ENCODE peak calls at places on chromosomes 12 and 14, in five cellular contexts. One of them, this sample, is unnamed.

GRCh38 chr12:109134186-109134917 is 18.0 kb downstream of the ACACB start:
- DNase-seq in cardiac fibroblast: peak; percentile 87
- DNase-seq in ELR: peak; percentile 50
- DNase-seq in GM23248: peak; percentile 56
- DNase-seq in NCI-H774: no peak
- DNase-seq in this sample: peak; percentile 14

GRCh38 chr14:55438066-55438683 is 2.2 kb downstream of the TBPL2 start:
- DNase-seq in cardiac fibroblast: peak; percentile 82
- DNase-seq in ELR: peak; percentile 79
- DNase-seq in GM23248: peak; percentile 85
- DNase-seq in NCI-H774: no peak
- DNase-seq in this sample: no peak

GRCh38 chr14:59328410-59328809 is 136.8 kb downstream of the GPR135 start:
- DNase-seq in cardiac fibroblast: no peak
- DNase-seq in ELR: peak; percentile 51
- DNase-seq in GM23248: no peak
- DNase-seq in NCI-H774: no peak
- DNase-seq in this sample: no peak

GRCh38 chr12:96743606-96744005 is 163.5 kb upstream of the NEDD1 start:
- DNase-seq in cardiac fibroblast: peak; percentile 44
- DNase-seq in ELR: peak; percentile 16
- DNase-seq in GM23248: peak; percentile 64
- DNase-seq in NCI-H774: no peak
- DNase-seq in this sample: no peak

GRCh38 chr12:128259556-128260070 is 7.4 kb upstream of the TMEM132C start:
- DNase-seq in cardiac fibroblast: peak; percentile 31
- DNase-seq in ELR: no peak
- DNase-seq in GM23248: peak; percentile 50
- DNase-seq in NCI-H774: peak; percentile 29
- DNase-seq in this sample: peak; percentile 64

GRCh38 chr12:49232940-49233841 is 31.7 kb upstream of the TUBA1C start:
- DNase-seq in cardiac fibroblast: peak; percentile 52
- DNase-seq in ELR: no peak
- DNase-seq in GM23248: no peak
- DNase-seq in NCI-H774: peak; percentile 66
- DNase-seq in this sample: peak; percentile 64

GRCh38 chr14:20855652-20856291 is 35.4 kb upstream of the RNASE3 start:
- DNase-seq in cardiac fibroblast: peak; percentile 78
- DNase-seq in ELR: peak; percentile 71
- DNase-seq in GM23248: peak; percentile 78
- DNase-seq in NCI-H774: peak; percentile 11
- DNase-seq in this sample: peak; percentile 44

GRCh38 chr12:47964102-47964723 is 817 bp downstream of the TMEM106C start:
- DNase-seq in cardiac fibroblast: no peak
- DNase-seq in ELR: peak; percentile 42
- DNase-seq in GM23248: peak; percentile 44
- DNase-seq in NCI-H774: no peak
- DNase-seq in this sample: no peak

GRCh38 chr12:53558631-53559030 is 51.3 kb upstream of the NPFF start:
- DNase-seq in cardiac fibroblast: no peak
- DNase-seq in ELR: no peak
- DNase-seq in GM23248: no peak
- DNase-seq in NCI-H774: no peak
- DNase-seq in this sample: no peak

GRCh38 chr14:89858084-89858483 is 96.4 kb downstream of the EFCAB11 start:
- DNase-seq in cardiac fibroblast: no peak
- DNase-seq in ELR: no peak
- DNase-seq in GM23248: no peak
- DNase-seq in NCI-H774: no peak
- DNase-seq in this sample: no peak

GRCh38 chr14:67510836-67511235 is 22.3 kb upstream of the PLEKHH1 start:
- DNase-seq in cardiac fibroblast: peak; percentile 16
- DNase-seq in ELR: peak; percentile 28
- DNase-seq in GM23248: peak; percentile 22
- DNase-seq in NCI-H774: no peak
- DNase-seq in this sample: no peak

GRCh38 chr12:50825372-50825838 is 17.3 kb upstream of the TMPRSS12 start:
- DNase-seq in cardiac fibroblast: peak; percentile 89
- DNase-seq in ELR: peak; percentile 81
- DNase-seq in GM23248: peak; percentile 86
- DNase-seq in NCI-H774: peak; percentile 47
- DNase-seq in this sample: no peak

GRCh38 chr12:77163068-77163810 is 97.9 kb upstream of the E2F7 start:
- DNase-seq in cardiac fibroblast: no peak
- DNase-seq in ELR: no peak
- DNase-seq in GM23248: peak; percentile 27
- DNase-seq in NCI-H774: peak; percentile 44
- DNase-seq in this sample: no peak

GRCh38 chr12:90399317-90399716 is 555.7 kb downstream of the CCER1 start:
- DNase-seq in cardiac fibroblast: peak; percentile 4
- DNase-seq in ELR: no peak
- DNase-seq in GM23248: no peak
- DNase-seq in NCI-H774: no peak
- DNase-seq in this sample: no peak

GRCh38 chr12:92912052-92912451 is 17.0 kb downstream of the EEA1 start:
- DNase-seq in cardiac fibroblast: no peak
- DNase-seq in ELR: peak; percentile 73
- DNase-seq in GM23248: peak; percentile 86
- DNase-seq in NCI-H774: no peak
- DNase-seq in this sample: no peak

GRCh38 chr14:64060648-64061096 is 207.9 kb downstream of the SYNE2 start:
- DNase-seq in cardiac fibroblast: peak; percentile 17
- DNase-seq in ELR: peak; percentile 58
- DNase-seq in GM23248: peak; percentile 11
- DNase-seq in NCI-H774: no peak
- DNase-seq in this sample: peak; percentile 28